ENCODE peak calls at places on chromosome 13, in five cellular contexts. K is fibroblast of pulmonary artery, T is adrenal gland, Q is cardiac fibroblast, E is mucosa of descending colon. F is an unnamed sample.

GRCh38 chr13:110676511-110677204 is 29.3 kb downstream of the CARS2 start:
- DNase-seq in K (no peak), T (no peak), Q (no peak), E (no peak), F (no peak)

GRCh38 chr13:80276371-80277289 is 64.3 kb downstream of the SPRY2 start:
- DNase-seq in K (peak), T (no peak), Q (peak), E (no peak), F (peak)

GRCh38 chr13:112066624-112067004 is 335 bp upstream of the SOX1 start:
- DNase-seq in K (peak), T (no peak), Q (no peak), E (peak), F (no peak)

GRCh38 chr13:20512042-20512683 is 13.5 kb downstream of the CRYL1 start:
- DNase-seq in K (no peak), T (no peak), Q (no peak), E (no peak), F (no peak)

GRCh38 chr13:97911311-97912138 is 42.0 kb upstream of the IPO5 start:
- DNase-seq in K (no peak), T (no peak), Q (peak), E (no peak), F (no peak)

GRCh38 chr13:98239156-98240076 is 62.3 kb upstream of the RNF113B start:
- DNase-seq in K (no peak), T (no peak), Q (no peak), E (no peak), F (no peak)

GRCh38 chr13:33723365-33723764 is 94.6 kb upstream of the RFC3 start:
- DNase-seq in K (peak), T (no peak), Q (peak), E (no peak), F (peak)

GRCh38 chr13:99034333-99035085 is 56.6 kb upstream of the DOCK9 start:
- DNase-seq in K (no peak), T (no peak), Q (no peak), E (no peak), F (no peak)

DNA sequence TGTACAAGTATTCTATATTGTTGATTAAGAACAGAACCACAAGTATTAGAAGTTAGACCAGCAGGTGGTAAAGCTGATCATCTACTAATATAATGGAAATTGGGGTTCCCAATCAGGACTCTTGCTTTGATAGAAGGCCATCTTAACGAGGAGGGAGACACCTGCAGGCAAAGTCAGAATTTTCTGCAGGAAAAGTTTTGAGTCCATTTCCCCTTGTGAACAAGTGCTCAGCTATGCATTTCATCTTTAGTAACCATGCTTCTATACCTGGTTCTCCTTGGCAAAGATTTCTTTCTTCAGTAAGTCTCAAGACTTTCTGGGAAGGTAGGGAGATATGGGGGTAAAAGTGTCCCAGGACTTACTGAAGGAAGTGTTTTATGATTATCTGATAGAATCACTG is 36.1 kb upstream of the USPL1 start:
- DNase-seq in K (peak), T (no peak), Q (peak), E (no peak), F (peak)
- TF ChIP-seq CTCF in K (peak), T (no peak), Q (peak), E (no peak), F (peak)

DNA sequence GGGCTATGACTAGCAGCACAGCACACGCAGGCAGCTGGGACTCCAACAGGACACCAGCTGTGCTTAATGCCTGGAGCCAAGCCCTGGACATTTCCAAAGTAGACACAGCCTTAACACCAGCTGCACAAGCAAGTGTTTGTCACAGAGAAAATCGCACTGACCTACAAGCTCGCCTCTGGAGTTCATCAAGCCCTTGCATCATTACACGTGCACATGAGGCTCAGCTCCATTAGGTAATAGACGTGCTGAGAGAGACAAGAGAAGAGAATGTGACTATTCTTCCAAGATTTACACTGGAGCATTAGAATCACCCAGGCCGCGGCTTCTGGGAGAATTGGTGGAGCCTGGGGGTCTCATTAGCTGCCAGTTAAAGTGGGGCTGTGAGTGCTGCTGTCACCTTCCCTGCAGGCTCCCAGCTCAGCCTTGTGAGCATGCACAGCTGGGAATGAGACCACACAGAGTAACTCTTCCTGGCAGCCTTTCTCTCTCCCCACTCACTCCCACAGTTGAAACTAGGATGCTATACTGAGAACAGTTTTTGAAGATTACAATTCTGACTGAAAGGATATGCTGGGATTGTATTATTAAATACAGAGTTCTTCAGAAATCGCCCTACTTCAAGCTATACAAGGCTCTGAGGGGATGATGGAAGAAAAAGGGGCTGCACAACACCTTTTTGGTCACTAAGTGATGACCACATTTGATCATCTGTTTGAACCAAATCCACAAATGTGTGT is 10.6 kb downstream of the STOML3 start:
- DNase-seq in K (peak), T (peak), Q (peak), E (no peak), F (peak)
- H3K4me3 ChIP-seq in K (no peak), T (no peak), Q (no peak), E (no peak), F (no peak)

DNA sequence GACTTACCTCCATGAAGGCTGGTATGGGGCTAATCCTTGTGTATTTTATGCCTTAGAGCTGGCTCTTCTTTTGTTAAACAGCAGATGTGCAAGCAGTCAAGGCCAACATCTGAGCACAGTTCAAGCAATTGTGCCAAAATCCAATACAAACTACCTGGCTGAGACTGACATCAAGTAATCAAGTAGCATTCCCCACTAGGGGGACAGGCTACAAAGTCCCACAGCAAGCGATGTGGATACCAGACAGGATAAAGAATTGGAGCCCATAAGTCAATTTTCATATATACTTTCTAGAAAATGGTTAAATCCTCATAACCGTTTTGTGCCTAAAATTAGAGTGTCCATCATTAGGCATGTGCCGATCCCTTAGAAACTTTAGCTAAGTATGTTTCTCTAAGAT is 675.8 kb downstream of the DIAPH3 start:
- DNase-seq in K (no peak), T (no peak), Q (no peak), E (no peak), F (no peak)
- TF ChIP-seq CTCF in K (no peak), T (no peak), Q (peak), E (no peak), F (peak)

GRCh38 chr13:77312311-77312710 is 14.6 kb downstream of the MYCBP2 start:
- DNase-seq in K (no peak), T (no peak), Q (no peak), E (no peak), F (no peak)
- H3K4me3 ChIP-seq in K (no peak), T (no peak), Q (no peak), E (no peak), F (no peak)

GRCh38 chr13:95352486-95352885 is 51.2 kb upstream of the ABCC4 start:
- DNase-seq in K (no peak), T (no peak), Q (no peak), E (no peak), F (no peak)
- TF ChIP-seq CTCF in K (no peak), T (no peak), Q (no peak), E (no peak), F (no peak)

F was measured in choroid plexus epithelial cell.